ENCODE peak calls at places on chromosomes 16 and 17, in six cellular contexts. A is heart left ventricle, N is transverse colon, E is HFFc6, B is astrocyte of the spinal cord, Z is MM.1S. V is an unnamed sample.

GRCh38 chr17:12853921-12854320 is 64.6 kb downstream of the ARHGAP44 start:
- DNase-seq in B (no peak), A (no peak), E (no peak), N (no peak), Z (no peak), V (no peak)

GRCh38 chr17:65160507-65160906 is 23.3 kb downstream of the RGS9 start:
- DNase-seq in E (no peak), Z (no peak), N (no peak), B (no peak), A (no peak), V (no peak)

GRCh38 chr16:82736161-82736697 is 109.5 kb downstream of the CDH13 start:
- DNase-seq in Z (no peak), E (no peak), B (no peak), A (no peak), N (no peak), V (no peak)

GRCh38 chr17:38459556-38459955 is 31.3 kb downstream of the ARHGAP23 start:
- DNase-seq in N (no peak), A (no peak), B (no peak), E (no peak), Z (no peak), V (peak)

GRCh38 chr17:32515677-32516383 is 29.0 kb downstream of the CDK5R1 start:
- DNase-seq in B (no peak), A (no peak), Z (no peak), E (no peak), N (no peak), V (no peak)

GRCh38 chr17:80060629-80061028 is 24.2 kb downstream of the CCDC40 start:
- DNase-seq in Z (no peak), E (no peak), B (no peak), N (no peak), A (no peak), V (no peak)

GRCh38 chr16:57628008-57628781 is at the start of gene ADGRG1:
- DNase-seq in A (peak), B (peak), Z (no peak), E (peak), N (no peak), V (peak)

GRCh38 chr17:10357768-10358167 is 15.0 kb downstream of the MYH13 start:
- DNase-seq in N (no peak), Z (peak), A (no peak), E (no peak), B (no peak), V (peak)

GRCh38 chr17:80877095-80877828 is 114.4 kb upstream of the CHMP6 start:
- DNase-seq in A (no peak), N (peak), Z (no peak), B (no peak), E (no peak), V (peak)

GRCh38 chr16:88352261-88353200 is 30.2 kb upstream of the ZNF469 start:
- DNase-seq in Z (no peak), A (no peak), E (no peak), B (no peak), N (no peak), V (no peak)

GRCh38 chr17:44733753-44734152 is 25.0 kb upstream of the ADAM11 start:
- DNase-seq in E (no peak), B (peak), Z (no peak), A (no peak), N (no peak), V (no peak)
- TF ChIP-seq CTCF in E (peak), B (peak), Z (peak), A (peak), N (no peak), V (no peak)

GRCh38 chr17:15007001-15007400 is 258.1 kb downstream of the PMP22 start:
- DNase-seq in Z (no peak), E (no peak), A (no peak), N (no peak), B (no peak), V (no peak)

GRCh38 chr17:15006421-15006820 is 258.7 kb downstream of the PMP22 start:
- DNase-seq in E (no peak), B (no peak), Z (no peak), A (no peak), N (no peak), V (no peak)

GRCh38 chr17:15009087-15009486 is 256.0 kb downstream of the PMP22 start:
- DNase-seq in A (no peak), Z (no peak), E (no peak), B (no peak), N (no peak), V (no peak)
- TF ChIP-seq CTCF in A (no peak), Z (no peak), E (no peak), B (no peak), N (no peak), V (no peak)

GRCh38 chr17:30970757-30971567 is at the start of gene RNF135:
- DNase-seq in N (peak), E (peak), A (peak), Z (peak), B (peak), V (peak)
- TF ChIP-seq CTCF in N (peak), E (peak), A (peak), Z (peak), B (peak), V (no peak)

GRCh38 chr17:17732444-17732843 is 51.2 kb downstream of the RAI1 start:
- DNase-seq in A (no peak), E (no peak), N (no peak), B (no peak), Z (no peak), V (no peak)
- TF ChIP-seq CTCF in A (no peak), E (no peak), N (no peak), B (no peak), Z (no peak), V (no peak)

DNA sequence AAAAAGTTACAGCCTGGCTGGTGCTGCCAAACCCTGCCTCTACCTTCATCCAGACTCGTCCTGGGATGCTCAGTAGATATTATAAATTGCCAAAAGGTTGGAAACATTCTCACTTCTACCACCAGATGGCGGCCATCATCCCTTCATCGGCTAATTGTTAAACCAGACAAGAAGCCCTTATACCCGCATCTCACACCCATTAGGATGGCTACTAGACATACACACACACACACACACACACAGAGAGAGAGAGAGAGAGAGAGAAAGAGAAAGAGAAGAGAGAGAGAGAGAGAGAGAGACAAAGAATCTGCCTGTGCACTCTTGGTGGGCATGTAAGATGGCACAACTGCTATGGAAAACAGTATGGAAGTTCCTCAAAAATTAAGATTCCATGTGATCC is 15.0 kb upstream of the SCIMP start:
- DNase-seq in N (peak), E (peak), A (peak), B (peak), Z (peak), V (peak)
- TF ChIP-seq CTCF in N (peak), E (peak), A (peak), B (peak), Z (peak), V (peak)

V was measured in GM13976.